ENCODE peak calls at places on chromosome 21, in seven cellular contexts. Y is cardiac septum; C is effector memory CD4-positive, alpha-beta T cell; X is stimulated activated CD8-positive, alpha-beta memory T cell treated with anti-CD3 and anti-CD28 coated beads, Interleukin-7, amount 100 ng/mL, for 1 hour; L is pancreas; O is effector memory CD8-positive, alpha-beta T cell; T is neural crest cell. W is an unnamed sample.

GRCh38 chr21:33412832-33413519 is 9.8 kb downstream of the IFNGR2 start:
- DNase-seq in X (no peak), Y (no peak), L (no peak), T (no peak), O (no peak), C (no peak), W (no peak)

GRCh38 chr21:34205811-34206635 is 132.6 kb downstream of the MRPS6 start:
- DNase-seq in X (no peak), O (no peak), Y (no peak), L (no peak), T (no peak), C (no peak), W (no peak)

GRCh38 chr21:43881918-43882317 is 16.9 kb downstream of the AGPAT3 start:
- DNase-seq in L (no peak), Y (no peak), X (no peak), C (no peak), T (no peak), O (no peak), W (no peak)

GRCh38 chr21:14523234-14523633 is 22.9 kb downstream of the SAMSN1 start:
- DNase-seq in C (no peak), X (no peak), T (no peak), L (no peak), O (no peak), Y (no peak), W (no peak)

GRCh38 chr21:38054334-38054733 is 138.1 kb upstream of the KCNJ6 start:
- DNase-seq in C (no peak), T (no peak), L (no peak), X (no peak), Y (no peak), O (no peak), W (no peak)

GRCh38 chr21:31713973-31714740 is 17.8 kb downstream of the SCAF4 start:
- DNase-seq in L (no peak), T (no peak), Y (no peak), X (no peak), C (no peak), O (no peak), W (no peak)

GRCh38 chr21:18023099-18023498 is 203.9 kb upstream of the C21orf91 start:
- DNase-seq in X (no peak), T (no peak), Y (no peak), O (no peak), L (no peak), C (no peak), W (no peak)

GRCh38 chr21:26136686-26137085 is 33.9 kb downstream of the APP start:
- DNase-seq in T (no peak), O (no peak), L (no peak), X (no peak), Y (no peak), C (no peak), W (no peak)

GRCh38 chr21:42542596-42542995 is 28.9 kb downstream of the SLC37A1 start:
- DNase-seq in O (no peak), L (no peak), Y (no peak), C (no peak), T (no peak), X (no peak), W (peak; percentile 21)

GRCh38 chr21:35249636-35250035 is 200.5 kb upstream of the RUNX1 start:
- DNase-seq in Y (no peak), X (no peak), C (no peak), T (no peak), O (no peak), L (no peak), W (no peak)

GRCh38 chr21:44836666-44837471 is 19.0 kb upstream of the SUMO3 start:
- DNase-seq in C (no peak), Y (no peak), X (no peak), T (no peak), L (no peak), O (no peak), W (no peak)

GRCh38 chr21:37208056-37208705 is 59.0 kb downstream of the VPS26C start:
- DNase-seq in C (no peak), X (no peak), T (no peak), Y (peak; percentile 92), L (peak; percentile 73), O (no peak), W (peak; percentile 74)

GRCh38 chr21:35390013-35390776 is 341.1 kb upstream of the RUNX1 start:
- DNase-seq in O (no peak), X (no peak), C (no peak), L (no peak), Y (no peak), T (no peak), W (no peak)

GRCh38 chr21:34892196-34892595 is 156.9 kb downstream of the RUNX1 start:
- DNase-seq in O (no peak), L (no peak), T (no peak), C (no peak), Y (no peak), X (no peak), W (no peak)